ENCODE peak calls at places on chromosomes 6 and 20, in five cellular contexts. Y is A172; L is H54; P is GM06990; V is CD4-positive, alpha-beta memory T cell. X is an unnamed sample.

GRCh38 chr20:51318058-51318960 is 224.2 kb downstream of the NFATC2 start:
- DNase-seq in Y (no peak), L (no peak), P (no peak), V (peak; percentile 49), X (peak; percentile 40)

GRCh38 chr6:135750081-135750480 is 101.4 kb upstream of the PDE7B start:
- DNase-seq in Y (no peak), L (no peak), P (no peak), V (no peak), X (no peak)

GRCh38 chr6:42960243-42961019 is at the start of gene GNMT:
- DNase-seq in Y (no peak), L (no peak), P (no peak), V (peak; percentile 53), X (peak; percentile 24)

GRCh38 chr6:162387723-162388382 is 339.7 kb downstream of the PRKN start:
- DNase-seq in Y (no peak), L (no peak), P (no peak), V (no peak), X (no peak)

GRCh38 chr20:41131594-41132387 is 5.6 kb upstream of the PLCG1 start:
- DNase-seq in Y (no peak), L (no peak), P (peak; percentile 44), V (no peak), X (no peak)

GRCh38 chr6:162750776-162751175 is 23.0 kb downstream of the PACRG start:
- DNase-seq in Y (peak; percentile 26), L (no peak), P (no peak), V (no peak), X (no peak)

GRCh38 chr20:11920083-11920482 is 2.4 kb downstream of the BTBD3 start:
- DNase-seq in Y (no peak), L (no peak), P (no peak), V (no peak), X (no peak)

GRCh38 chr20:34220581-34220980 is 20.6 kb upstream of the ASIP start:
- DNase-seq in Y (peak; percentile 56), L (no peak), P (no peak), V (no peak), X (no peak)

GRCh38 chr20:49608752-49609670 is 41.1 kb upstream of the PTGIS start:
- DNase-seq in Y (peak; percentile 72), L (no peak), P (peak; percentile 69), V (peak; percentile 66), X (peak; percentile 63)

GRCh38 chr20:47276856-47277541 is 79.5 kb downstream of the ZMYND8 start:
- DNase-seq in Y (peak; percentile 48), L (no peak), P (no peak), V (no peak), X (peak; percentile 14)

GRCh38 chr6:34229877-34230276 is 6.8 kb upstream of the HMGA1 start:
- DNase-seq in Y (no peak), L (no peak), P (no peak), V (no peak), X (no peak)

GRCh38 chr20:4864292-4864691 is 137.0 kb downstream of the SLC23A2 start:
- DNase-seq in Y (no peak), L (no peak), P (no peak), V (no peak), X (no peak)

GRCh38 chr6:166179704-166180103 is 12.1 kb upstream of the TBXT start:
- DNase-seq in Y (no peak), L (no peak), P (no peak), V (no peak), X (no peak)

GRCh38 chr6:167474725-167475124 is 149.8 kb downstream of the TTLL2 start:
- DNase-seq in Y (no peak), L (no peak), P (no peak), V (no peak), X (no peak)

GRCh38 chr6:106574729-106575458 is 54.4 kb downstream of the RTN4IP1 start:
- DNase-seq in Y (peak; percentile 80), L (peak; percentile 50), P (no peak), V (no peak), X (peak; percentile 8)

GRCh38 chr6:111926731-111927302 is 53.6 kb upstream of the FYN start:
- DNase-seq in Y (no peak), L (no peak), P (no peak), V (no peak), X (no peak)

X was measured in substantia nigra.